ENCODE peak calls at places on chromosome 5, in five cellular contexts. One of them, this sample, is unnamed. For H3K4me1, the result is how much of the 10 kb centered on the place peaks cover.

GRCh38 chr5:170338933-170339779 is 41.6 kb upstream of the LCP2 start:
- DNase-seq in ovary: no peak
- DNase-seq in left ventricle myocardium inferior: no peak
- DNase-seq in right lobe of liver: no peak
- DNase-seq in heart left ventricle: no peak
- DNase-seq in this sample: no peak

GRCh38 chr5:135310328-135310989 is 88.6 kb downstream of the MACROH2A1 start:
- DNase-seq in ovary: no peak
- DNase-seq in left ventricle myocardium inferior: no peak
- DNase-seq in right lobe of liver: peak
- DNase-seq in heart left ventricle: no peak
- DNase-seq in this sample: no peak

GRCh38 chr5:126780165-126780827 is 3.4 kb downstream of the LMNB1 start:
- DNase-seq in ovary: peak
- DNase-seq in left ventricle myocardium inferior: no peak
- DNase-seq in right lobe of liver: no peak
- DNase-seq in heart left ventricle: no peak
- DNase-seq in this sample: no peak

GRCh38 chr5:123142957-123143356 is 53.9 kb downstream of the PRDM6 start:
- DNase-seq in ovary: no peak
- DNase-seq in left ventricle myocardium inferior: no peak
- DNase-seq in right lobe of liver: no peak
- DNase-seq in heart left ventricle: no peak
- DNase-seq in this sample: no peak

GRCh38 chr5:4246447-4246846 is 650.8 kb downstream of the IRX1 start:
- DNase-seq in ovary: no peak
- DNase-seq in left ventricle myocardium inferior: no peak
- DNase-seq in right lobe of liver: no peak
- DNase-seq in heart left ventricle: no peak
- DNase-seq in this sample: no peak

GRCh38 chr5:15500326-15500958 is 462 bp downstream of the FBXL7 start:
- DNase-seq in ovary: peak
- DNase-seq in left ventricle myocardium inferior: peak
- DNase-seq in right lobe of liver: peak
- DNase-seq in heart left ventricle: peak
- DNase-seq in this sample: peak

GRCh38 chr5:134554319-134555222 is 29.1 kb downstream of the JADE2 start:
- DNase-seq in ovary: peak
- DNase-seq in left ventricle myocardium inferior: peak
- DNase-seq in right lobe of liver: peak
- DNase-seq in heart left ventricle: peak
- DNase-seq in this sample: no peak

GRCh38 chr5:140075371-140075770 is 32.3 kb upstream of the NRG2 start:
- DNase-seq in ovary: no peak
- DNase-seq in left ventricle myocardium inferior: no peak
- DNase-seq in right lobe of liver: no peak
- DNase-seq in heart left ventricle: no peak
- DNase-seq in this sample: no peak

GRCh38 chr5:132102101-132102701 is 28.6 kb downstream of the CSF2 start:
- DNase-seq in ovary: no peak
- DNase-seq in left ventricle myocardium inferior: no peak
- DNase-seq in right lobe of liver: no peak
- DNase-seq in heart left ventricle: no peak
- DNase-seq in this sample: no peak

GRCh38 chr5:38593959-38594358 is 37.5 kb upstream of the LIFR start:
- DNase-seq in ovary: no peak
- DNase-seq in left ventricle myocardium inferior: no peak
- DNase-seq in right lobe of liver: no peak
- DNase-seq in heart left ventricle: no peak
- DNase-seq in this sample: no peak

GRCh38 chr5:170533383-170533782 is 29.6 kb downstream of the KCNIP1 start:
- DNase-seq in ovary: no peak
- DNase-seq in left ventricle myocardium inferior: no peak
- DNase-seq in right lobe of liver: no peak
- DNase-seq in heart left ventricle: no peak
- DNase-seq in this sample: no peak

DNA sequence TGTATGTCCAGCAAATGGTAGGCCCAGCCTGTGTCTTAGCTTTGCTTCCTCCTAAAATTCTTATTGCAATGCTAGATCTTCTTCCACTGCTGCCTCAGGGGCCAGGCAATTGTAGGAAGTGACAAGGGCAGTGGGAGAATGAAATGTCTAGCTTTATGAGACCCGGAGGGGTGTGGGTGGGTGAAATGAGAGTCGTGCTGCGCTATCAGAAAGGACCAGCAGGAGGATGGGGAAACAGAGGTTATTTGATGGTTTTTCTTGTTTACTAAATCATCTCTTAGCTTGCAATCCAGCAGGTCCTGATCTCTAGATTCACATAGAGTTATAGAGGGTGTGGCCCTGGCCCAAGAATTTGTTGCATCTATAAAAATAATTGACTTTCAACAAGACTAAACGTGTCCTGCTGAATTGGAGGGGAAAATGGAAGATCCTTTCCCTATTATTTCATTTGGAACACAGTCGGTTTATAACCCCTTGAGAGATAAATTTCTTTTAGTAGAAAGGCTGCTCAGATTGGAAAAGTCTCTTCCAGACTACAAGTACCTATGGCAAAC is 43.6 kb downstream of the ZNF366 start:
- DNase-seq in ovary: no peak
- DNase-seq in left ventricle myocardium inferior: no peak
- DNase-seq in right lobe of liver: no peak
- DNase-seq in heart left ventricle: no peak
- DNase-seq in this sample: no peak
- H3K27ac ChIP-seq in ovary: no peak
- H3K27ac ChIP-seq in left ventricle myocardium inferior: peak
- H3K27ac ChIP-seq in right lobe of liver: no peak
- H3K27ac ChIP-seq in heart left ventricle: peak
- H3K27ac ChIP-seq in this sample: no peak

GRCh38 chr5:157267766-157268480 is 2.0 kb downstream of the CYFIP2 start:
- DNase-seq in ovary: no peak
- DNase-seq in left ventricle myocardium inferior: peak
- DNase-seq in right lobe of liver: no peak
- DNase-seq in heart left ventricle: no peak
- DNase-seq in this sample: no peak

GRCh38 chr5:157267025-157267424 is 1.1 kb downstream of the CYFIP2 start:
- DNase-seq in ovary: no peak
- DNase-seq in left ventricle myocardium inferior: no peak
- DNase-seq in right lobe of liver: no peak
- DNase-seq in heart left ventricle: no peak
- DNase-seq in this sample: no peak

GRCh38 chr5:157271740-157272271 is 5.9 kb downstream of the CYFIP2 start:
- DNase-seq in ovary: no peak
- DNase-seq in left ventricle myocardium inferior: no peak
- DNase-seq in right lobe of liver: peak
- DNase-seq in heart left ventricle: no peak
- DNase-seq in this sample: no peak

GRCh38 chr5:157269165-157269671 is 3.3 kb downstream of the CYFIP2 start:
- DNase-seq in ovary: no peak
- DNase-seq in left ventricle myocardium inferior: no peak
- DNase-seq in right lobe of liver: peak
- DNase-seq in heart left ventricle: no peak
- DNase-seq in this sample: peak

GRCh38 chr5:157269763-157270272 is 3.9 kb downstream of the CYFIP2 start:
- DNase-seq in ovary: no peak
- DNase-seq in left ventricle myocardium inferior: no peak
- DNase-seq in right lobe of liver: no peak
- DNase-seq in heart left ventricle: no peak
- DNase-seq in this sample: no peak
- H3K4me1 ChIP-seq in ovary: under half
- H3K4me1 ChIP-seq in left ventricle myocardium inferior: half or more
- H3K4me1 ChIP-seq in right lobe of liver: under half
- H3K4me1 ChIP-seq in heart left ventricle: under half
- H3K4me1 ChIP-seq in this sample: under half

GRCh38 chr5:179805070-179805528 is 1.6 kb downstream of the MGAT4B start:
- DNase-seq in ovary: no peak
- DNase-seq in left ventricle myocardium inferior: no peak
- DNase-seq in right lobe of liver: peak
- DNase-seq in heart left ventricle: no peak
- DNase-seq in this sample: peak

GRCh38 chr5:179802950-179803562 is 3.6 kb downstream of the MGAT4B start:
- DNase-seq in ovary: no peak
- DNase-seq in left ventricle myocardium inferior: no peak
- DNase-seq in right lobe of liver: peak
- DNase-seq in heart left ventricle: peak
- DNase-seq in this sample: no peak

GRCh38 chr5:179805529-179806249 is 977 bp downstream of the MGAT4B start:
- DNase-seq in ovary: peak
- DNase-seq in left ventricle myocardium inferior: no peak
- DNase-seq in right lobe of liver: no peak
- DNase-seq in heart left ventricle: no peak
- DNase-seq in this sample: peak

GRCh38 chr5:179803651-179804598 is 2.7 kb downstream of the MGAT4B start:
- DNase-seq in ovary: no peak
- DNase-seq in left ventricle myocardium inferior: no peak
- DNase-seq in right lobe of liver: peak
- DNase-seq in heart left ventricle: peak
- DNase-seq in this sample: peak

GRCh38 chr5:179804599-179804947 is 2.1 kb downstream of the MGAT4B start:
- DNase-seq in ovary: no peak
- DNase-seq in left ventricle myocardium inferior: no peak
- DNase-seq in right lobe of liver: no peak
- DNase-seq in heart left ventricle: peak
- DNase-seq in this sample: no peak
- H3K4me3 ChIP-seq in ovary: peak
- H3K4me3 ChIP-seq in left ventricle myocardium inferior: peak
- H3K4me3 ChIP-seq in right lobe of liver: peak
- H3K4me3 ChIP-seq in heart left ventricle: no peak
- H3K4me3 ChIP-seq in this sample: peak

GRCh38 chr5:149552038-149552494 is 827 bp upstream of the CSNK1A1 start:
- DNase-seq in ovary: no peak
- DNase-seq in left ventricle myocardium inferior: no peak
- DNase-seq in right lobe of liver: no peak
- DNase-seq in heart left ventricle: no peak
- DNase-seq in this sample: no peak
- H3K27ac ChIP-seq in ovary: peak
- H3K27ac ChIP-seq in left ventricle myocardium inferior: peak
- H3K27ac ChIP-seq in right lobe of liver: peak
- H3K27ac ChIP-seq in heart left ventricle: peak
- H3K27ac ChIP-seq in this sample: peak

DNA sequence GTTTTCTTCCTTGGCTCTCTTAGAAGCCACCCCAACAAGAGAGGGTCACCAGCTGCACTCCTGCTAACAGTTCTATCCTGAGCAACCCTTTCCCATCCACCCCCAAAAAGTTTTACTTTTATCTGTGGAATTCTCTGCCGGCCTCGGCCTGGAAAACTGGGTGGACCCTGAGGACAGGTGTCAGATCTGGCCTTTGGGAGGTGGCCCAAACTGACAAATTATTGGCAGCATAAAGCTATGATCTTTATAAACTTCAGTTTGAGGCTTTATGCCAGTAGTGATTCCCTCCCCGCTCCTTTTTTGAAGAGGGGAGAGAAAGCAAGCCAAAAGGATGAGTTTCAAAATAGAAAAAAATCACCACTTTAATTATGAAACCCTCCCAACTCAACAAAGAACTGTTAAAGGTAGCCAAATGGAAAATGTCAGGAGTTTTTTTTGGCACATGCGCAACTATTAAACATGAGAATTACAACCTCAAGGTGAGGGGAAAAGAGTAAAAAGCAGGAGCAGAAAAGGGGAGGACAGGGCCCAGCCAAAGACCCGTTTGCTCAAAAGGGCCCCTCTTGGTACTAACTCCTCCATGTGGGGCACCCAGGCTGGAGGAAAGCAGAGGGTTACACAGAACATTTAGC is 49.5 kb downstream of the FBXW11 start:
- DNase-seq in ovary: no peak
- DNase-seq in left ventricle myocardium inferior: no peak
- DNase-seq in right lobe of liver: no peak
- DNase-seq in heart left ventricle: no peak
- DNase-seq in this sample: no peak
- H3K4me1 ChIP-seq in ovary: under half
- H3K4me1 ChIP-seq in left ventricle myocardium inferior: half or more
- H3K4me1 ChIP-seq in right lobe of liver: under half
- H3K4me1 ChIP-seq in heart left ventricle: under half
- H3K4me1 ChIP-seq in this sample: half or more

DNA sequence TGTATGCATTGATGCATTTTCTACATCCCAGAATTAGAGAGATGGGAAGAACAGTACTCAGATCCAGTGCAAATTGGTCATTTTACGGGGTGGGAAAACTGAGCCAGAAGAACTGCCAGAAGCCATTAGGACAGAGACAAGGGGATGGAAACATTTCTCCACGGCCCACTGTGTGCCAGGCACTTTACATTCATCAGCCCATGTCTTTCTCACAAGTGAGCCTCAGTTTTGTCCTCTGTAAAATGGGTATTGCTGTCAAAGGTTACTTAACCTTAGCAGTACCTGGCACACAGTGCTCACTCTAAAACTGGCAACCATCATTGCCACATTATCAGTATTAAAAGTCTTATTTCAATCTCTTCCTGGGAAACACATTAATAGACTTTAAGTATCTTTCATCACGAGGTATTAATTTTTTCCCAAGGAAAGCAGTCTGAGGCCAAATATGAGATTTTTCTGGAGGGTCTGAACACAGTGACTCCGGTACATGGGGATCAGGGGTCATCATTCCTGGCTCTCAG is 5.2 kb downstream of the DUSP1 start:
- DNase-seq in ovary: no peak
- DNase-seq in left ventricle myocardium inferior: no peak
- DNase-seq in right lobe of liver: no peak
- DNase-seq in heart left ventricle: no peak
- DNase-seq in this sample: no peak
- H3K4me3 ChIP-seq in ovary: peak
- H3K4me3 ChIP-seq in left ventricle myocardium inferior: peak
- H3K4me3 ChIP-seq in right lobe of liver: peak
- H3K4me3 ChIP-seq in heart left ventricle: no peak
- H3K4me3 ChIP-seq in this sample: peak

DNA sequence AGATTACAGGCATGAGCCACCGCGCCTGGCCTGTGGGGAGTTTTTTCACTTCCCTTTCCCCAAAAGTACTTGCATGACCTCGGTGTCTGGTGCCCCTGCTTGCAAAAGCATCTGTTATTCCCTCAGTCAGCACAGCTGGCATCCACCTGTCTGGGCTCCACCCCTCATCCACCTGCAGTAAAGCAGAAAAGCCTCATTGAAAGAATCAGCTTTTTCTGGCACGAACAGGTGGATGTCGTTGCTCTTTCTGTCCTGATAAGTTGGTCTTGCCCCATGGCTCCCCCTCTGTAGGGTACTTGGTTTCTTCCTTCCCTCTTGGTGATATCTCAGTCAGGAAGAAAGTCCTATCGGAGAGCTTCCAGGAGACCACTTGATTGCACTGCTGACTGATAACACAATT is 37.4 kb downstream of the WWC1 start:
- DNase-seq in ovary: no peak
- DNase-seq in left ventricle myocardium inferior: no peak
- DNase-seq in right lobe of liver: no peak
- DNase-seq in heart left ventricle: no peak
- DNase-seq in this sample: no peak
- H3K27ac ChIP-seq in ovary: no peak
- H3K27ac ChIP-seq in left ventricle myocardium inferior: no peak
- H3K27ac ChIP-seq in right lobe of liver: peak
- H3K27ac ChIP-seq in heart left ventricle: no peak
- H3K27ac ChIP-seq in this sample: peak

GRCh38 chr5:53298841-53299240 is 181.6 kb upstream of the FST start:
- DNase-seq in ovary: no peak
- DNase-seq in left ventricle myocardium inferior: no peak
- DNase-seq in right lobe of liver: no peak
- DNase-seq in heart left ventricle: no peak
- DNase-seq in this sample: no peak
- H3K4me1 ChIP-seq in ovary: under half
- H3K4me1 ChIP-seq in left ventricle myocardium inferior: under half
- H3K4me1 ChIP-seq in right lobe of liver: under half
- H3K4me1 ChIP-seq in heart left ventricle: under half
- H3K4me1 ChIP-seq in this sample: under half

This sample was measured in upper lobe of right lung.